ENCODE peak calls at places on chromosomes 3 and 15, in six cellular contexts. I is HCT116, F is GM23248, H is neuronal stem cell, Y is neural progenitor cell, P is fibroblast of lung. U is an unnamed sample. For H3K4me1, the result is how much of the 10 kb centered on the place peaks cover.

GRCh38 chr15:83365370-83365938 is 81.0 kb upstream of the BNC1 start:
- DNase-seq in F (peak), H (no peak), I (peak), P (peak), Y (peak), U (peak)

GRCh38 chr15:89129123-89129815 is 41.0 kb downstream of the ABHD2 start:
- DNase-seq in P (peak), H (no peak), F (peak), I (no peak), Y (peak), U (peak)

GRCh38 chr15:58392611-58393161 is 39.1 kb upstream of the LIPC start:
- DNase-seq in P (no peak), H (no peak), F (no peak), Y (no peak), I (no peak), U (no peak)

GRCh38 chr3:194270627-194271458 is 80.3 kb downstream of the CPN2 start:
- DNase-seq in H (peak), Y (peak), I (peak), P (peak), F (peak), U (no peak)

GRCh38 chr3:18007980-18008379 is 265.5 kb upstream of the TBC1D5 start:
- DNase-seq in H (no peak), I (no peak), F (peak), Y (no peak), P (no peak), U (no peak)

GRCh38 chr15:85024509-85025336 is 43.1 kb downstream of the PDE8A start:
- DNase-seq in P (peak), I (no peak), H (no peak), F (peak), Y (no peak), U (no peak)

GRCh38 chr3:45693941-45694521 is 4.8 kb downstream of the SACM1L start:
- DNase-seq in F (peak), I (no peak), P (no peak), H (no peak), Y (no peak), U (peak)

GRCh38 chr3:10621749-10622148 is 116.4 kb upstream of the ATP2B2 start:
- DNase-seq in I (no peak), P (no peak), H (no peak), Y (no peak), F (no peak), U (no peak)

GRCh38 chr15:99105516-99106341 is 849 bp downstream of the SYNM start:
- DNase-seq in P (peak), Y (peak), H (peak), F (peak), I (no peak), U (no peak)

GRCh38 chr3:86655096-86655495 is 335.9 kb downstream of the VGLL3 start:
- DNase-seq in P (no peak), Y (no peak), H (no peak), I (no peak), F (no peak), U (no peak)

GRCh38 chr15:69597061-69597592 is 144.5 kb downstream of the RPLP1 start:
- DNase-seq in F (no peak), Y (no peak), H (no peak), I (no peak), P (no peak), U (no peak)

GRCh38 chr15:46146002-46146401 is 511.2 kb downstream of the SQOR start:
- DNase-seq in I (no peak), Y (no peak), P (no peak), F (no peak), H (no peak), U (no peak)

GRCh38 chr3:140768921-140769320 is 91.1 kb downstream of the TRIM42 start:
- DNase-seq in P (no peak), I (no peak), H (no peak), F (peak), Y (no peak), U (no peak)

GRCh38 chr3:133855772-133856171 is 39.9 kb downstream of the RAB6B start:
- DNase-seq in P (no peak), H (no peak), Y (no peak), F (no peak), I (no peak), U (no peak)

GRCh38 chr15:27826902-27827321 is 272.2 kb downstream of the OCA2 start:
- DNase-seq in F (peak), I (no peak), H (no peak), Y (no peak), P (peak), U (no peak)

GRCh38 chr15:74845208-74845568 is 2.2 kb upstream of the ULK3 start:
- DNase-seq in P (no peak), Y (no peak), H (no peak), I (no peak), F (no peak), U (no peak)

GRCh38 chr15:80474224-80474619 is 70.0 kb downstream of the ARNT2 start:
- DNase-seq in F (no peak), P (no peak), Y (no peak), H (no peak), I (no peak), U (no peak)

DNA sequence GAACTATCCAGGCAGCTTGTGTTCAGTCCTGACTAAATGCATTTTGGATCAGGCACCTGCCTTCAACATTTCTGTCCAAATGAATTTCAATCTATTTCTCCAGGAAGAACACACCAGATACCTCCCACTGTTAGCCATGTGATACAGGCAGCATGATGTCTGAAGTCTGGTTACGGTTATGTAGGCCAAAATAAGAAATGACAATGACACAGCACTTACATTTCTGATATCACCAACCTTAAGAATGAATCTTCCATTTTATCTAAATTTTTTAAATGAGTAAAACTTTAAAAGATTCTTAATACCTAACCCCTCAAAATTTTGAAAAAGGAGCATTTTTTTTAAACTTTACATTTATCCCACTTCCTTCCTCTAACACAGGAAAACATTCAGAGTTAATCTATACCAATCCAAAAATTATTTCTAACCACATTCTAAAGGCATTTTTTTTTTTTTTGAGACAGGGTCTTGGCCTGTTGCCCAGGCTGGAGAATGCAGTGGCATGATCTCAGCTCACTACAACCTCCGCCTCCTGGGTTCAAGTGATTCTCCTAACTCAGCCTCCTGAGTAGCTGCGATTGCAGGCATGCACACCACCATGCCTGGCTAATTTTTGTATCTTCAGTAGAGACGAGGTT is at the start of gene MAP4:
- DNase-seq in Y (no peak), I (no peak), F (peak), P (peak), H (no peak), U (no peak)
- H3K4me2 ChIP-seq in Y (no peak), I (peak), F (no peak), P (no peak), H (no peak), U (no peak)

GRCh38 chr15:52678468-52679231 is 538 bp downstream of the ATOSA start:
- DNase-seq in I (no peak), P (peak), H (peak), Y (peak), F (peak), U (peak)
- H3K4me1 ChIP-seq in I (under half), P (under half), H (under half), Y (under half), F (under half), U (under half)

GRCh38 chr3:16432714-16433113 is 80.8 kb downstream of the RFTN1 start:
- DNase-seq in F (no peak), Y (no peak), H (no peak), P (no peak), I (no peak), U (no peak)
- H3K4me2 ChIP-seq in F (no peak), Y (no peak), H (no peak), P (no peak), I (no peak), U (no peak)

DNA sequence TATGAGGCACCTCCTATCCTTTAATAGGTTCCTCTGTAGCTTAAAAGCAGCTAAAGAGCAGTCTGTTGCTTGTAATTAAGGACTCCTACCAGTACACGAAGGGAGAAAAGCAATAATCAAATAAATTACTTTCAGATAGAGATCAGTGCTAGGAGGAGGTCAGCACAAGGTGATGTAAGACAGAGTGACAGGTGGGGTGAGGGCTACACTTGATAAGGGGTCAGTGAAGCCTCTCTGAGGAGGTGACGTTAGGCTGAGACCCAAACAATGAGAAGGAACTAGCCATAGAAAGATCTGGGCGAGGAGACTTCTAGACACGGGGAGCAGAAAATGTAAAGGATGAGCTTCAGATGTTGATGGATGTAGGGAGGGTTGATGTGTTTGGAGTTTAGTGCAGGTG is 57.7 kb upstream of the BLM start:
- DNase-seq in P (no peak), F (no peak), Y (no peak), I (no peak), H (no peak), U (no peak)
- H3K4me1 ChIP-seq in P (under half), F (under half), Y (under half), I (under half), H (under half), U (under half)

U was measured in MM.1S.